ENCODE peak calls at places on chromosomes 5 and 9, in nine cellular contexts. One of them, this sample, is unnamed.
A peak's percentile ranks its signal among the peaks of the same experiment; 100 is the strongest.

GRCh38 chr9:85045271-85045670 is 375.7 kb downstream of the NTRK2 start:
- DNase-seq in GM12878: no peak
- DNase-seq in hepatocyte: no peak
- DNase-seq in aorta: no peak
- DNase-seq in sigmoid colon: no peak
- DNase-seq in stomach: no peak
- DNase-seq in Karpas-422: no peak
- DNase-seq in kidney: no peak
- DNase-seq in tibial nerve: no peak
- DNase-seq in this sample: no peak

GRCh38 chr5:115214541-115214940 is 44.8 kb upstream of the TRIM36 start:
- DNase-seq in Karpas-422: no peak
- DNase-seq in aorta: no peak
- DNase-seq in hepatocyte: no peak
- DNase-seq in stomach: no peak
- DNase-seq in kidney: no peak
- DNase-seq in tibial nerve: no peak
- DNase-seq in sigmoid colon: no peak
- DNase-seq in GM12878: no peak
- DNase-seq in this sample: no peak

GRCh38 chr5:112735702-112736101 is 2.0 kb upstream of the APC start:
- DNase-seq in kidney: no peak
- DNase-seq in aorta: no peak
- DNase-seq in hepatocyte: no peak
- DNase-seq in tibial nerve: no peak
- DNase-seq in GM12878: no peak
- DNase-seq in stomach: no peak
- DNase-seq in Karpas-422: no peak
- DNase-seq in sigmoid colon: no peak
- DNase-seq in this sample: no peak

GRCh38 chr9:77021928-77022782 is 2.7 kb downstream of the FOXB2 start:
- DNase-seq in GM12878: no peak
- DNase-seq in tibial nerve: no peak
- DNase-seq in sigmoid colon: no peak
- DNase-seq in hepatocyte: no peak
- DNase-seq in aorta: no peak
- DNase-seq in kidney: no peak
- DNase-seq in stomach: no peak
- DNase-seq in Karpas-422: no peak
- DNase-seq in this sample: no peak

GRCh38 chr9:89676281-89676680 is 71.5 kb downstream of the GADD45G start:
- DNase-seq in tibial nerve: no peak
- DNase-seq in sigmoid colon: peak; percentile 78
- DNase-seq in hepatocyte: no peak
- DNase-seq in Karpas-422: no peak
- DNase-seq in aorta: peak; percentile 67
- DNase-seq in stomach: peak; percentile 97
- DNase-seq in GM12878: no peak
- DNase-seq in kidney: no peak
- DNase-seq in this sample: no peak

GRCh38 chr9:69584746-69585145 is 87.4 kb downstream of the APBA1 start:
- DNase-seq in kidney: no peak
- DNase-seq in Karpas-422: no peak
- DNase-seq in GM12878: no peak
- DNase-seq in aorta: no peak
- DNase-seq in hepatocyte: no peak
- DNase-seq in sigmoid colon: no peak
- DNase-seq in stomach: no peak
- DNase-seq in tibial nerve: no peak
- DNase-seq in this sample: no peak

GRCh38 chr5:180212363-180213255 is 3.6 kb upstream of the RASGEF1C start:
- DNase-seq in hepatocyte: peak; percentile 54
- DNase-seq in tibial nerve: no peak
- DNase-seq in sigmoid colon: peak; percentile 79
- DNase-seq in stomach: no peak
- DNase-seq in aorta: no peak
- DNase-seq in Karpas-422: no peak
- DNase-seq in GM12878: no peak
- DNase-seq in kidney: no peak
- DNase-seq in this sample: no peak

GRCh38 chr5:141882594-141883183 is 4.5 kb upstream of the PCDH1 start:
- DNase-seq in hepatocyte: peak; percentile 7
- DNase-seq in stomach: no peak
- DNase-seq in aorta: no peak
- DNase-seq in Karpas-422: no peak
- DNase-seq in kidney: peak; percentile 38
- DNase-seq in GM12878: no peak
- DNase-seq in tibial nerve: no peak
- DNase-seq in sigmoid colon: no peak
- DNase-seq in this sample: no peak

GRCh38 chr5:174764309-174764708 is 39.9 kb downstream of the MSX2 start:
- DNase-seq in kidney: no peak
- DNase-seq in stomach: no peak
- DNase-seq in hepatocyte: no peak
- DNase-seq in Karpas-422: no peak
- DNase-seq in sigmoid colon: no peak
- DNase-seq in tibial nerve: no peak
- DNase-seq in aorta: no peak
- DNase-seq in GM12878: no peak
- DNase-seq in this sample: no peak

GRCh38 chr5:55324815-55325418 is 17.1 kb downstream of the MTREX start:
- DNase-seq in hepatocyte: peak; percentile 37
- DNase-seq in stomach: no peak
- DNase-seq in Karpas-422: peak; percentile 69
- DNase-seq in aorta: no peak
- DNase-seq in sigmoid colon: no peak
- DNase-seq in GM12878: no peak
- DNase-seq in kidney: no peak
- DNase-seq in tibial nerve: no peak
- DNase-seq in this sample: peak; percentile 6

GRCh38 chr5:134127376-134127861 is 12.9 kb downstream of the TCF7 start:
- DNase-seq in GM12878: peak; percentile 79
- DNase-seq in sigmoid colon: no peak
- DNase-seq in hepatocyte: no peak
- DNase-seq in kidney: no peak
- DNase-seq in aorta: peak; percentile 82
- DNase-seq in stomach: peak; percentile 49
- DNase-seq in tibial nerve: no peak
- DNase-seq in Karpas-422: no peak
- DNase-seq in this sample: no peak

GRCh38 chr9:74431467-74431866 is 65.7 kb upstream of the RORB start:
- DNase-seq in aorta: no peak
- DNase-seq in kidney: no peak
- DNase-seq in stomach: no peak
- DNase-seq in hepatocyte: no peak
- DNase-seq in tibial nerve: no peak
- DNase-seq in sigmoid colon: no peak
- DNase-seq in Karpas-422: no peak
- DNase-seq in GM12878: no peak
- DNase-seq in this sample: no peak

GRCh38 chr5:5424736-5425135 is 2.3 kb downstream of the ICE1 start:
- DNase-seq in Karpas-422: no peak
- DNase-seq in sigmoid colon: no peak
- DNase-seq in hepatocyte: no peak
- DNase-seq in kidney: no peak
- DNase-seq in tibial nerve: no peak
- DNase-seq in stomach: no peak
- DNase-seq in aorta: no peak
- DNase-seq in GM12878: no peak
- DNase-seq in this sample: no peak

GRCh38 chr5:13985736-13986418 is 41.4 kb upstream of the DNAH5 start:
- DNase-seq in GM12878: no peak
- DNase-seq in hepatocyte: no peak
- DNase-seq in stomach: no peak
- DNase-seq in Karpas-422: no peak
- DNase-seq in sigmoid colon: no peak
- DNase-seq in kidney: no peak
- DNase-seq in aorta: no peak
- DNase-seq in tibial nerve: no peak
- DNase-seq in this sample: no peak

GRCh38 chr9:79637180-79637925 is 65.6 kb downstream of the TLE4 start:
- DNase-seq in aorta: no peak
- DNase-seq in kidney: no peak
- DNase-seq in hepatocyte: no peak
- DNase-seq in stomach: no peak
- DNase-seq in Karpas-422: no peak
- DNase-seq in tibial nerve: no peak
- DNase-seq in GM12878: no peak
- DNase-seq in sigmoid colon: no peak
- DNase-seq in this sample: no peak

GRCh38 chr9:23254404-23255184 is 571.4 kb downstream of the ELAVL2 start:
- DNase-seq in aorta: no peak
- DNase-seq in hepatocyte: no peak
- DNase-seq in GM12878: no peak
- DNase-seq in tibial nerve: no peak
- DNase-seq in stomach: no peak
- DNase-seq in Karpas-422: no peak
- DNase-seq in sigmoid colon: no peak
- DNase-seq in kidney: no peak
- DNase-seq in this sample: no peak

GRCh38 chr5:71807909-71808308 is 88.8 kb downstream of the CARTPT start:
- DNase-seq in hepatocyte: no peak
- DNase-seq in aorta: no peak
- DNase-seq in GM12878: no peak
- DNase-seq in sigmoid colon: no peak
- DNase-seq in kidney: no peak
- DNase-seq in stomach: no peak
- DNase-seq in Karpas-422: no peak
- DNase-seq in tibial nerve: no peak
- DNase-seq in this sample: no peak

GRCh38 chr9:116099821-116100220 is 53.8 kb upstream of the PAPPA start:
- DNase-seq in kidney: no peak
- DNase-seq in sigmoid colon: no peak
- DNase-seq in stomach: no peak
- DNase-seq in Karpas-422: no peak
- DNase-seq in GM12878: no peak
- DNase-seq in hepatocyte: no peak
- DNase-seq in aorta: no peak
- DNase-seq in tibial nerve: no peak
- DNase-seq in this sample: no peak

GRCh38 chr9:85142461-85143401 is 473.2 kb downstream of the NTRK2 start:
- DNase-seq in GM12878: peak; percentile 16
- DNase-seq in Karpas-422: peak; percentile 68
- DNase-seq in kidney: no peak
- DNase-seq in tibial nerve: peak; percentile 39
- DNase-seq in aorta: no peak
- DNase-seq in stomach: no peak
- DNase-seq in hepatocyte: peak; percentile 26
- DNase-seq in sigmoid colon: no peak
- DNase-seq in this sample: no peak

GRCh38 chr9:37994639-37995347 is 74.2 kb downstream of the SHB start:
- DNase-seq in GM12878: peak; percentile 66
- DNase-seq in tibial nerve: peak; percentile 28
- DNase-seq in aorta: peak; percentile 81
- DNase-seq in kidney: peak; percentile 86
- DNase-seq in sigmoid colon: peak; percentile 87
- DNase-seq in Karpas-422: peak; percentile 68
- DNase-seq in hepatocyte: peak; percentile 24
- DNase-seq in stomach: peak; percentile 40
- DNase-seq in this sample: no peak

GRCh38 chr5:8842906-8843590 is 702.8 kb downstream of the SEMA5A start:
- DNase-seq in tibial nerve: no peak
- DNase-seq in kidney: no peak
- DNase-seq in stomach: no peak
- DNase-seq in sigmoid colon: no peak
- DNase-seq in hepatocyte: peak; percentile 28
- DNase-seq in Karpas-422: no peak
- DNase-seq in aorta: no peak
- DNase-seq in GM12878: no peak
- DNase-seq in this sample: no peak

GRCh38 chr9:125886365-125886764 is 139.2 kb downstream of the PBX3 start:
- DNase-seq in GM12878: no peak
- DNase-seq in hepatocyte: no peak
- DNase-seq in stomach: no peak
- DNase-seq in aorta: no peak
- DNase-seq in sigmoid colon: no peak
- DNase-seq in kidney: no peak
- DNase-seq in Karpas-422: no peak
- DNase-seq in tibial nerve: no peak
- DNase-seq in this sample: no peak
- H3K4me1 ChIP-seq in GM12878: peaks cover 7% of the 10 kb centered on the region
- H3K4me1 ChIP-seq in hepatocyte: peaks cover 17% of the 10 kb centered on the region
- H3K4me1 ChIP-seq in stomach: peaks cover 66% of the 10 kb centered on the region
- H3K4me1 ChIP-seq in aorta: no peaks in the 10 kb centered on the region
- H3K4me1 ChIP-seq in sigmoid colon: peaks cover 70% of the 10 kb centered on the region
- H3K4me1 ChIP-seq in kidney: no peaks in the 10 kb centered on the region
- H3K4me1 ChIP-seq in Karpas-422: no peaks in the 10 kb centered on the region
- H3K4me1 ChIP-seq in tibial nerve: peaks cover 55% of the 10 kb centered on the region
- H3K4me1 ChIP-seq in this sample: peaks cover 8% of the 10 kb centered on the region

GRCh38 chr5:84343171-84343570 is 41.5 kb downstream of the EDIL3 start:
- DNase-seq in stomach: no peak
- DNase-seq in Karpas-422: no peak
- DNase-seq in tibial nerve: no peak
- DNase-seq in aorta: no peak
- DNase-seq in hepatocyte: no peak
- DNase-seq in kidney: no peak
- DNase-seq in GM12878: no peak
- DNase-seq in sigmoid colon: no peak
- DNase-seq in this sample: no peak
- H3K4me3 ChIP-seq in stomach: no peak overlapping the region
- H3K4me3 ChIP-seq in Karpas-422: no peak overlapping the region
- H3K4me3 ChIP-seq in tibial nerve: no peak overlapping the region
- H3K4me3 ChIP-seq in aorta: no peak overlapping the region
- H3K4me3 ChIP-seq in hepatocyte: no peak overlapping the region
- H3K4me3 ChIP-seq in kidney: no peak overlapping the region
- H3K4me3 ChIP-seq in GM12878: no peak overlapping the region
- H3K4me3 ChIP-seq in sigmoid colon: no peak overlapping the region
- H3K4me3 ChIP-seq in this sample: no peak overlapping the region

GRCh38 chr9:978117-978830 is 1.8 kb downstream of the DMRT3 start:
- DNase-seq in stomach: no peak
- DNase-seq in Karpas-422: no peak
- DNase-seq in tibial nerve: no peak
- DNase-seq in GM12878: no peak
- DNase-seq in sigmoid colon: no peak
- DNase-seq in aorta: no peak
- DNase-seq in kidney: no peak
- DNase-seq in hepatocyte: no peak
- DNase-seq in this sample: no peak
- H3K9me3 ChIP-seq in stomach: no peaks in the 10 kb centered on the region
- H3K9me3 ChIP-seq in Karpas-422: no peaks in the 10 kb centered on the region
- H3K9me3 ChIP-seq in tibial nerve: no peaks in the 10 kb centered on the region
- H3K9me3 ChIP-seq in GM12878: no peaks in the 10 kb centered on the region
- H3K9me3 ChIP-seq in sigmoid colon: no peaks in the 10 kb centered on the region
- H3K9me3 ChIP-seq in aorta: no peaks in the 10 kb centered on the region
- H3K9me3 ChIP-seq in kidney: no peaks in the 10 kb centered on the region
- H3K9me3 ChIP-seq in hepatocyte: no peaks in the 10 kb centered on the region
- H3K9me3 ChIP-seq in this sample: no peaks in the 10 kb centered on the region

DNA sequence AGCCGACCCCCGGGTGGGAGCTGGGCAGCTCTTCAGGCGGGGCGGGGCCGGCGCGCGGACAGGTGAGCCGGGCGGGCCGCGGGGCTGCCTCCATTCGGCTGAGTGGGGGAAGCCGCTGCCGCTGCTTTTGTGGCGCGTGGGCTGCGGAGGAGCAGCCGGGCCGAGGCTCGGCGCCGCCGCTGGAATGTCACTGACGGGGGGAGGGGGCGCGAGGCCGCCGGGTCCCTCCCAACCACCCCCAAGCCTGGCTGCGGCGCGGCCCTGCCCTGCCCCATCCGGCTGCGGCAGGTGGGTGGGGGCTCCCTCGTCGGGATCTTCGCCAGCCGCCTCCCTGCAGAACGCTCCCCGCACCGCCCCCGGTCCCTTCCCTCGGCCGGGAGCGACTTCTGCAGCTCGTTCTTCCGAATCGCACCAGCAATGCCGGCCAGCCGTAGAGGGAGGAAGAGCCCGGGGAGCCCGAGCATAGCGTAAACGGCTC is 396 bp downstream of the SPTAN1 start:
- DNase-seq in kidney: peak; percentile 90
- DNase-seq in aorta: peak; percentile 88
- DNase-seq in tibial nerve: no peak
- DNase-seq in Karpas-422: peak; percentile 81
- DNase-seq in GM12878: no peak
- DNase-seq in sigmoid colon: peak; percentile 79
- DNase-seq in stomach: peak; percentile 49
- DNase-seq in hepatocyte: peak; percentile 79
- DNase-seq in this sample: peak; percentile 59
- H3K4me1 ChIP-seq in kidney: peaks cover 28% of the 10 kb centered on the region
- H3K4me1 ChIP-seq in aorta: peaks cover 2% of the 10 kb centered on the region
- H3K4me1 ChIP-seq in tibial nerve: peaks cover 69% of the 10 kb centered on the region
- H3K4me1 ChIP-seq in Karpas-422: peaks cover 55% of the 10 kb centered on the region
- H3K4me1 ChIP-seq in GM12878: peaks cover 23% of the 10 kb centered on the region
- H3K4me1 ChIP-seq in sigmoid colon: peaks cover 70% of the 10 kb centered on the region
- H3K4me1 ChIP-seq in stomach: peaks cover 76% of the 10 kb centered on the region
- H3K4me1 ChIP-seq in hepatocyte: peaks cover 44% of the 10 kb centered on the region
- H3K4me1 ChIP-seq in this sample: peaks cover 68% of the 10 kb centered on the region

This sample was measured in CD8-positive, alpha-beta memory T cell.